ENCODE peak calls at places on chromosome 13, in six cellular contexts. F is fibroblast of lung; C is activated CD4-positive, alpha-beta memory T cell treated with anti-CD3 and anti-CD28 coated beads for 36 hours; D is heart right ventricle; B is foreskin fibroblast; X is stimulated activated CD8-positive, alpha-beta memory T cell treated with anti-CD3 and anti-CD28 coated beads, Interleukin-4, amount 100 ng/mL, for 4 hours. Z is an unnamed sample.

GRCh38 chr13:107765724-107766436 is 449.5 kb downstream of the LIG4 start:
- DNase-seq in F (peak; percentile 68), B (no peak), D (no peak), C (no peak), X (no peak), Z (no peak)

GRCh38 chr13:106173346-106173745 is 362.1 kb downstream of the EFNB2 start:
- DNase-seq in X (no peak), B (no peak), D (no peak), C (no peak), F (peak; percentile 49), Z (no peak)

GRCh38 chr13:24199016-24199415 is 38.5 kb downstream of the SPATA13 start:
- DNase-seq in X (no peak), B (peak; percentile 85), F (no peak), C (no peak), D (no peak), Z (no peak)

GRCh38 chr13:111909971-111910671 is 156.8 kb upstream of the SOX1 start:
- DNase-seq in C (no peak), B (no peak), F (no peak), X (no peak), D (no peak), Z (no peak)

GRCh38 chr13:80649274-80649673 is 308.3 kb upstream of the SPRY2 start:
- DNase-seq in C (no peak), F (no peak), X (no peak), D (no peak), B (no peak), Z (no peak)

GRCh38 chr13:27923794-27924528 is 4.2 kb downstream of the PDX1 start:
- DNase-seq in B (no peak), D (no peak), F (no peak), X (no peak), C (peak; percentile 22), Z (no peak)

GRCh38 chr13:111122056-111122455 is 6.9 kb downstream of the ARHGEF7 start:
- DNase-seq in B (no peak), D (no peak), F (no peak), X (no peak), C (no peak), Z (no peak)

GRCh38 chr13:48278806-48279205 is 24.7 kb upstream of the RB1 start:
- DNase-seq in B (no peak), C (no peak), D (no peak), F (no peak), X (no peak), Z (no peak)

GRCh38 chr13:74919914-74920313 is 562.1 kb downstream of the TBC1D4 start:
- DNase-seq in C (no peak), F (no peak), X (no peak), D (no peak), B (no peak), Z (no peak)

GRCh38 chr13:27516103-27516502 is 65.7 kb upstream of the MTIF3 start:
- DNase-seq in X (no peak), C (no peak), B (no peak), F (no peak), D (no peak), Z (no peak)

GRCh38 chr13:74061939-74062595 is 72.1 kb downstream of the KLF12 start:
- DNase-seq in D (no peak), X (no peak), B (peak; percentile 53), F (peak; percentile 63), C (peak; percentile 39), Z (peak; percentile 59)

GRCh38 chr13:110818747-110819146 is 96.1 kb downstream of the ANKRD10 start:
- DNase-seq in F (no peak), X (no peak), B (no peak), C (no peak), D (no peak), Z (no peak)

GRCh38 chr13:94061316-94061715 is 418.2 kb downstream of the DCT start:
- DNase-seq in X (no peak), F (peak; percentile 82), C (no peak), D (no peak), B (peak; percentile 89), Z (no peak)

GRCh38 chr13:40490086-40490723 is 176.2 kb downstream of the FOXO1 start:
- DNase-seq in X (no peak), C (peak; percentile 62), F (no peak), D (no peak), B (no peak), Z (no peak)

GRCh38 chr13:34031629-34032028 is 213.7 kb downstream of the RFC3 start:
- DNase-seq in B (no peak), F (no peak), D (no peak), C (no peak), X (no peak), Z (no peak)

GRCh38 chr13:112721198-112722104 is 31.6 kb downstream of the ATP11A start:
- DNase-seq in F (no peak), D (no peak), C (no peak), B (no peak), X (no peak), Z (no peak)

GRCh38 chr13:34161829-34162544 is 344.0 kb downstream of the RFC3 start:
- DNase-seq in F (peak; percentile 90), B (peak; percentile 76), C (no peak), D (no peak), X (no peak), Z (no peak)

GRCh38 chr13:111948281-111948680 is 118.7 kb upstream of the SOX1 start:
- DNase-seq in D (no peak), X (no peak), B (no peak), F (no peak), C (no peak), Z (no peak)

GRCh38 chr13:94967183-94968039 is 255.1 kb upstream of the SOX21 start:
- DNase-seq in C (peak; percentile 45), F (peak; percentile 20), D (no peak), X (no peak), B (peak; percentile 47), Z (no peak)

GRCh38 chr13:49300716-49301589 is 53.2 kb downstream of the CDADC1 start:
- DNase-seq in C (peak; percentile 75), B (peak; percentile 81), D (no peak), F (peak; percentile 61), X (peak; percentile 41), Z (peak; percentile 93)